ENCODE peak calls at places on chromosomes 16 and 17, in six cellular contexts. Y is progenitor cell of endocrine pancreas, M is CD14-positive monocyte, F is BE2C, T is epithelial cell of proximal tubule, G is GM12865. B is an unnamed sample.

GRCh38 chr17:32227910-32228309 is 37.7 kb upstream of the RHBDL3 start:
- DNase-seq in M (no peak), G (no peak), T (no peak), Y (no peak), F (no peak), B (no peak)

GRCh38 chr17:62727916-62728672 is 80.0 kb downstream of the MARCHF10 start:
- DNase-seq in Y (no peak), M (no peak), F (no peak), G (peak), T (no peak), B (no peak)

GRCh38 chr16:46949216-46949892 is 24.1 kb downstream of the DNAJA2 start:
- DNase-seq in G (peak), T (no peak), Y (no peak), F (no peak), M (no peak), B (no peak)

GRCh38 chr17:81549826-81550225 is 2.3 kb downstream of the FAAP100 start:
- DNase-seq in Y (no peak), F (no peak), M (no peak), T (no peak), G (no peak), B (no peak)

GRCh38 chr17:77456271-77456950 is 315.6 kb downstream of the SEC14L1 start:
- DNase-seq in G (peak), F (no peak), M (no peak), Y (no peak), T (no peak), B (no peak)

GRCh38 chr16:77171750-77172635 is 19.0 kb upstream of the MON1B start:
- DNase-seq in T (no peak), F (peak), Y (no peak), M (no peak), G (peak), B (no peak)

GRCh38 chr17:50107790-50108414 is 12.8 kb downstream of the PDK2 start:
- DNase-seq in T (no peak), Y (no peak), M (no peak), G (no peak), F (no peak), B (no peak)

GRCh38 chr16:13864689-13865088 is 55.3 kb upstream of the ERCC4 start:
- DNase-seq in M (no peak), F (no peak), T (no peak), Y (no peak), G (peak), B (no peak)

GRCh38 chr16:81480856-81481821 is 36.5 kb downstream of the CMIP start:
- DNase-seq in G (peak), M (peak), T (no peak), F (no peak), Y (no peak), B (no peak)

GRCh38 chr17:78042542-78042941 is 84.0 kb downstream of the TNRC6C start:
- DNase-seq in M (no peak), T (no peak), F (no peak), G (no peak), Y (no peak), B (no peak)

GRCh38 chr16:65698943-65699342 is 577.1 kb upstream of the CDH11 start:
- DNase-seq in F (no peak), Y (no peak), M (no peak), T (no peak), G (no peak), B (no peak)

GRCh38 chr17:55762086-55762858 is 11.4 kb downstream of the PCTP start:
- DNase-seq in G (no peak), Y (no peak), F (no peak), T (no peak), M (no peak), B (no peak)

GRCh38 chr17:79777166-79777843 is 643 bp upstream of the CBX2 start:
- DNase-seq in G (peak), T (no peak), M (no peak), Y (peak), F (peak), B (no peak)
- TF ChIP-seq CTCF in G (peak), T (peak), M (no peak), Y (peak), F (peak), B (no peak)

DNA sequence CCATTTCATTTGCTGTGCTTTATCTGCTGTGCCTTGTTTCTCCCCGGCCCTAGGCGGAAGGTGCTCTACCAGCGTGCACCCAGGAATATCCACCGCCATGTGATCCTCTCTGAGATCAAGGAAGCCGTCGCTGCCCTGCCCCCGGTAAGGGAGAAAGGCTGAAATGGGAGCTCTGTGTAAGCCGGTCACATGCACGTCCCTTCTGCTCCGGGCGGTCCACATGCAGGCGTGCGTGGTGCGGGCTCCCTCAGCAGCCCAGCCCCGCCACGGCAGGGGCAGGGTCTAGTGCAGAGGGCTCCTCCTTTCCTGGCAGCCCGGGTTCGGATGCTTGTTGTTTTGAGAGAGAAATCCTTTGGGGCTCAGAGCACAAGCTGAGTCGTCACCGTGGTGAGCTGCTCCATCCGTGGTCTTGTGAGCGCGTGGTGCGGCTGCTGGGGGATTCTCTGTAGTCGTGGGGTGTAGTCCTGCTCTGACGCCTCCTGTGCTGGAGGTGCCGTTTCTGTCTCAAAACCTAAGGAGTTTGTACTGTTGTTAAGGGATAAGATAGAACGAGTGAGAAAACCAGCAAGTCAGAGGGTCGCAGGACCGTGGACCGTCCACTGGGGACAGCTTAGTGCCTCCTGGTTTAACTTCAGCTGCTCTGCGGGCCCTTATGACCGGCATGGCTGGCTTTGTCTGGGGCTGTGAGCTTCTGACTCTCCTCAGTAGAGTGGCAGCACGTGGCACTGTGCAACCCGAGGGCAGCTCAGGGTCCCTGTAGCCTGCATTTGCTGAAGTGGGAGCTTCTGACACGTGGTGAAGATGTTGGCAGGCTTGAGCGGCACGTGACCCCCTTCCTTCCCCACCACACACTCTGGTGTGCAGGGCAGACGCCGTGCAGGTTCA is 12.3 kb upstream of the MC1R start:
- DNase-seq in T (no peak), Y (no peak), G (no peak), M (no peak), F (peak), B (no peak)
- TF ChIP-seq CTCF in T (no peak), Y (no peak), G (no peak), M (no peak), F (peak), B (no peak)

DNA sequence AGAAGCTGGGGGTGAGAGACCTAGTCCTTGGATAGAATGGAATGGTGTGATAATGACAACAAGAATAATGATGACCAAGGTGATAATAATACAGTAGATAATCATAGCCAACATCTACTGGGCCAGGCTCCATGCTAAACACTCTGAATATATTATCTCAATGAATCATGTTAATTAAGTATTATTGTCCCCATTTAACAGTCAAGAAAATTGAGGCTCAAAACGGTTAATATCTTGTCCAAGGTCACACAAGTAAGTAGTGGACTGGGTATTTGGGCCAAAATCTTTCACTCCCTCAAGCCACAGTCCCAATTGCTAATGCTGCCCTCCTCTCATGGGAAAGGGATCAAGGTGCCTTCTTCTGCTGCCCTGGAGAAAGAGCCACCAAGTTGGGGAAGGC is 3.9 kb upstream of the KRT19 start:
- DNase-seq in F (no peak), T (no peak), G (no peak), M (no peak), Y (no peak), B (no peak)
- TF ChIP-seq CTCF in F (no peak), T (no peak), G (no peak), M (no peak), Y (no peak), B (no peak)

DNA sequence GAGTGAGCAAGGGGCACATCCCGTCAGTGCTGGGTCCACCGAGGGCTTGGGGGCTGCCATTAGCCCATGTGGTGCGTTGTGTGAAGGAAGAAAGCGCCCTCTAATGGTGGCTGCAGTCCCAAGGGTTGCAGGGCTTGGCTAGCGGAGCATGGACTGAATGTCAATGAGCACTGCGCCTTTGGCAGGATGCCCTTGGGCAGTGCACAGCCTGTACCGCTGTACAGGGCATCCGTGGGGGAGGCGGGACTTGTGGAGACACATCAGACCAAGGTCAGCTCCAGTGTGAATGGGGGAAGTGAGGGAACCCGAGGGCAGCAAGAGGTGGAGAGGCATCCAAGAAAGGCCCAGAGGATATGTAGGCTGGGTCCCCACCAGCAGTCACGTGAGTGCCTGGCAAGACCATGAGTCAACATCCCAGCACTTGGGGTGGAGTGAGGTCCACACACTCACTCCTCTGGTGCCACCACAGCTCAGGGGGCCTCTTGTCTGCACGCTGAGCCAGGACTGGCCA is 75.5 kb upstream of the MED9 start:
- DNase-seq in T (no peak), G (peak), M (peak), F (peak), Y (no peak), B (no peak)
- TF ChIP-seq CTCF in T (peak), G (peak), M (no peak), F (peak), Y (no peak), B (no peak)

GRCh38 chr17:20121359-20122235 is 112.4 kb downstream of the SPECC1 start:
- DNase-seq in G (peak), M (no peak), T (no peak), Y (peak), F (peak), B (peak)
- TF ChIP-seq CTCF in G (peak), M (peak), T (peak), Y (peak), F (peak), B (peak)

DNA sequence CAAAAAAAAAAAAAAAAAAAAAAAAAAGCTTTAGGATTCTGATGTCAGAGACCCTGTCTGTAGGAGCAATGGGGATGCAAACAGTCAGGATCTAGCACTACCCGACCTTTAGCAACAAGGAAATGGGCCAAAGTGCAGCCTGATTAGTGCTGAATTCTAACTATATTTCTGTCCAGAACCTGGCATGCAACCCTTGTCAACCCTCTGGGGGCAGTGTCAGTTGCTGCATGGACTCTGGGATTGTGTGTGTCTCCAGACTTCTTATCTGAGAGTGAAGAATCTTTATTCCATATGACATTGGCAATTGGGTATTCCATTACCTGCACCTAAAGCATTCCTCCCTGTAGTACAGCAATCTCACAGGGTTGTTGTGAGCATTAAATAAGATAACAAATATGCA is 120.3 kb upstream of the CRHR1 start:
- DNase-seq in F (no peak), T (no peak), G (no peak), M (no peak), Y (no peak), B (no peak)
- TF ChIP-seq CTCF in F (peak), T (peak), G (no peak), M (no peak), Y (no peak), B (no peak)

GRCh38 chr17:51702963-51703362 is 442.6 kb downstream of the UTP18 start:
- DNase-seq in Y (no peak), M (no peak), T (no peak), G (no peak), F (no peak), B (no peak)
- TF ChIP-seq CTCF in Y (no peak), M (no peak), T (no peak), G (no peak), F (no peak), B (no peak)

GRCh38 chr16:25126820-25127232 is 15.3 kb downstream of the LCMT1 start:
- DNase-seq in T (no peak), Y (no peak), F (no peak), M (no peak), G (peak), B (no peak)
- TF ChIP-seq CTCF in T (peak), Y (peak), F (peak), M (peak), G (peak), B (no peak)

GRCh38 chr16:11316331-11317015 is 28.8 kb upstream of the RMI2 start:
- DNase-seq in T (no peak), M (no peak), F (no peak), Y (no peak), G (no peak), B (no peak)
- TF ChIP-seq CTCF in T (no peak), M (no peak), F (no peak), Y (no peak), G (no peak), B (no peak)

GRCh38 chr17:58308173-58308984 is 20.2 kb downstream of the TSPOAP1 start:
- DNase-seq in G (no peak), F (peak), T (no peak), M (peak), Y (peak), B (no peak)
- TF ChIP-seq CTCF in G (no peak), F (peak), T (no peak), M (peak), Y (peak), B (no peak)